ENCODE peak calls at places on chromosomes 13 and 19, in six cellular contexts. U is cardiac muscle cell, T is fibroblast of pulmonary artery, A is fibroblast of lung, Q is ascending aorta, N is pancreas. W is an unnamed sample.
A peak's percentile ranks its signal among the peaks of the same experiment; 100 is the strongest.

GRCh38 chr13:35736876-35737275 is 260.4 kb upstream of the MAB21L1 start:
- DNase-seq in U (no peak), T (no peak), A (no peak), Q (no peak), N (no peak), W (no peak)

GRCh38 chr19:49042177-49042576 is 1.5 kb upstream of the CGB5 start:
- DNase-seq in U (no peak), T (no peak), A (peak; percentile 71), Q (no peak), N (no peak), W (no peak)

GRCh38 chr13:102965802-102966201 is 100.4 kb downstream of the SLC10A2 start:
- DNase-seq in U (no peak), T (no peak), A (no peak), Q (no peak), N (no peak), W (no peak)

GRCh38 chr13:99398071-99398470 is 90.9 kb upstream of the GPR183 start:
- DNase-seq in U (no peak), T (no peak), A (no peak), Q (no peak), N (peak; percentile 10), W (no peak)

GRCh38 chr13:49936943-49937273 is 768 bp upstream of the SPRYD7 start:
- DNase-seq in U (peak; percentile 11), T (no peak), A (no peak), Q (no peak), N (no peak), W (no peak)

GRCh38 chr13:111645198-111645597 is 324.8 kb downstream of the TEX29 start:
- DNase-seq in U (no peak), T (no peak), A (no peak), Q (no peak), N (no peak), W (no peak)

GRCh38 chr13:77218274-77218673 is 108.6 kb downstream of the MYCBP2 start:
- DNase-seq in U (no peak), T (no peak), A (no peak), Q (no peak), N (no peak), W (no peak)

GRCh38 chr19:2578391-2578826 is 102.5 kb downstream of the GADD45B start:
- DNase-seq in U (peak; percentile 71), T (peak; percentile 65), A (peak; percentile 79), Q (peak; percentile 10), N (peak; percentile 66), W (no peak)

GRCh38 chr19:22331521-22331920 is 45.3 kb downstream of the ZNF729 start:
- DNase-seq in U (no peak), T (no peak), A (no peak), Q (no peak), N (no peak), W (no peak)

GRCh38 chr19:2164020-2164988 is 571 bp downstream of the DOT1L start:
- DNase-seq in U (no peak), T (no peak), A (no peak), Q (no peak), N (peak; percentile 73), W (no peak)

GRCh38 chr19:49149652-49150105 is 5.5 kb downstream of the HRC start:
- DNase-seq in U (peak; percentile 94), T (peak; percentile 91), A (peak; percentile 82), Q (no peak), N (no peak), W (no peak)

GRCh38 chr19:38003427-38004099 is 96.6 kb downstream of the SIPA1L3 start:
- DNase-seq in U (peak; percentile 86), T (peak; percentile 89), A (peak; percentile 92), Q (no peak), N (peak; percentile 72), W (peak; percentile 89)

GRCh38 chr13:83794627-83795026 is 87.6 kb downstream of the SLITRK1 start:
- DNase-seq in U (no peak), T (no peak), A (no peak), Q (no peak), N (no peak), W (no peak)

GRCh38 chr19:6048808-6049405 is 61.4 kb downstream of the RFX2 start:
- DNase-seq in U (peak; percentile 81), T (peak; percentile 80), A (peak; percentile 44), Q (no peak), N (peak; percentile 79), W (no peak)

GRCh38 chr19:6045108-6045507 is 65.2 kb downstream of the RFX2 start:
- DNase-seq in U (no peak), T (no peak), A (no peak), Q (no peak), N (no peak), W (no peak)

GRCh38 chr19:6048348-6048747 is 62.0 kb downstream of the RFX2 start:
- DNase-seq in U (no peak), T (no peak), A (no peak), Q (no peak), N (no peak), W (no peak)

GRCh38 chr19:6047256-6047655 is 63.0 kb downstream of the RFX2 start:
- DNase-seq in U (no peak), T (no peak), A (no peak), Q (no peak), N (no peak), W (no peak)

DNA sequence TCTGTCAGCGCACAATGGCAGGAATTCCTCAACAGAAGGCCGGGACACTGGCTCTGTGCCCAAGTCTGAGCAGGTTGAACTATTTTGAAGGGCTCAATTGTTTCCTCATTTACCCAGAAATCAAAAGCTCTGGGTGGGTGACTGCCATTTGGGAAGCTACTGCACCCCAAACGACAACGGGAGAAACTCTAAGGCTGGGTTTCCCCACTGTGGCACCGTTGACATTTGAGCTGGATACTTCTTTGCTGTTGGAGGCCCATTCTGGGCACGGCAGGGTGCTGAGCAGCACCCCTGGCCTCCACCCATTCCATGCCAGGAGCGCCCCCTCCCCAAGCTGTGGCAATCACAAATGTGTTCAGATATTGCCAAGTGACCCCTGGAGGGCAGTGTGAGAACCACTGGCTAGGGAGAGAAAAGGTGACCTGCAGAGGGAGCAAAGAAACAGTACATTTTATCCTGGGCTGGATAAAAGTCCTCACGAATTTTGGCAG is 62.5 kb downstream of the RFX2 start:
- DNase-seq in U (peak; percentile 52), T (peak; percentile 56), A (peak; percentile 39), Q (no peak), N (no peak), W (no peak)
- TF ChIP-seq CTCF in U (peak; percentile 78), T (peak; percentile 87), A (peak; percentile 89), Q (peak; percentile 61), N (peak; percentile 34), W (peak; percentile 73)

DNA sequence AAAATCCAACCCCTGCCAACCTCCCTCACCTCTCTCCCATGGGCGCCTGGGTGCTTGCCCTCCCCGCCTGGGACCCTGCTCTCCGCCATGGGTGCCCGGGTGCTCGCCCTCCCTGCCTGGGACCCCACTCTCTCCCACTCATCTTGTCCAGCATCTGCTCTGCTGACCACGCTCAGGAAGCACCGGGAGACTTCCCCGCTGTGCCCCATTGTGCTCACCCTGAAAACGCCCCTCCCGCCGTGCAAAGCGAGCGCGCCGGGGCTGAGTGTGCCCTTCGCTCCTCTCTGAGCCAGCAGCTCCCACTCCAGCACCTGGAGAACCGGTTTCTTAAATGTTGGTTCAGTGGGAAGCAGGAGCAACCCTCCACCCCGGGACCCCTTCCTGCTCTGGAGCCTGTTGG is 23.3 kb upstream of the CDC16 start:
- DNase-seq in U (no peak), T (no peak), A (no peak), Q (no peak), N (no peak), W (no peak)
- H3K4me3 ChIP-seq in U (no peak overlapping the region), T (no peak overlapping the region), A (no peak overlapping the region), Q (no peak overlapping the region), N (no peak overlapping the region), W (no peak overlapping the region)

DNA sequence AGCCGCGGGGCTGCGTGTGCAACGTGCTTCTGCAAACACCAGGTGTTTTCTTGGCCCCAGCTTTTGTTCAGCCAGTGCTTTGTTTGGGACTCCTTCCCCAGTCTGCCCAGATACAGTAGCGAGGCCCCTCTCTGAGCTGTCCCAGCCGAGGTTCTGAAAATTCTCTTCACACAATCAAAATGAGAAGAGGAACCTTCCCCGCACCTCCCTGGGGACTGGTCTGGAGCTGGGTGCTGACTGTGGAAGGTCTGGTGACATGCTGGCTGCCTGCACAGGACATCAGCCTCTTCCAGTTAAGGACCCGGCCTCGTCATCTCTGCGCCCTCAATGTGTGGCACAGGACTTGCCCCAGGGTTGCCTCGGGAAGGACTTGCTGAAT is 4.2 kb downstream of the ATP4A start:
- DNase-seq in U (no peak), T (no peak), A (no peak), Q (no peak), N (peak; percentile 51), W (no peak)
- TF ChIP-seq CTCF in U (no peak), T (no peak), A (no peak), Q (no peak), N (no peak), W (no peak)

GRCh38 chr19:31357315-31357673 is 8.1 kb upstream of the TSHZ3 start:
- DNase-seq in U (no peak), T (no peak), A (no peak), Q (no peak), N (no peak), W (no peak)
- H3K4me3 ChIP-seq in U (no peak overlapping the region), T (no peak overlapping the region), A (no peak overlapping the region), Q (no peak overlapping the region), N (no peak overlapping the region), W (no peak overlapping the region)

GRCh38 chr19:43534811-43535761 is 2.1 kb downstream of the ZNF575 start:
- DNase-seq in U (peak; percentile 79), T (peak; percentile 74), A (peak; percentile 61), Q (no peak), N (peak; percentile 81), W (no peak)
- TF ChIP-seq CTCF in U (peak; percentile 67), T (peak; percentile 74), A (peak; percentile 61), Q (peak; percentile 80), N (peak; percentile 21), W (peak; percentile 62)

GRCh38 chr13:30569901-30570576 is 47.7 kb upstream of the USPL1 start:
- DNase-seq in U (peak; percentile 93), T (peak; percentile 92), A (peak; percentile 99), Q (no peak), N (no peak), W (peak; percentile 59)
- H3K4me3 ChIP-seq in U (no peak overlapping the region), T (no peak overlapping the region), A (no peak overlapping the region), Q (no peak overlapping the region), N (no peak overlapping the region), W (no peak overlapping the region)

DNA sequence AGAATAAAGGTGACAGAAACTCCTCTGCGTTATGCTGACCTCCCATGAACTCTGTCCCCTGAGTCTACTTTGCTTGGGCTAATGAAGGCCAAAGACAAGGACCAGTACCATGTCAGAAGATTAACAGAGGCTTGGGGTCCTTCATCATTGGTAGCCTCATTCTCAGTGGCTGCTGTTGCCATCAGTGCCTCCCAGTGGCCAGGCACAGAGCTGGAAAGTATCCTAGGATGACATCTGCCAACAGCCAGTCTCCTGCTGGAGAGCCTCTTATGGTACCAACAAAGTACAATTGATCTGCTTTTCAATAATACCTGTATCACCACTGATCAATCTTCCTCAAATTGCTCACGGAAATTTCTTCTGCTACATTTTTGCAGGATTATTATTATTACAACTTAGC is 281.6 kb downstream of the DNAJC15 start:
- DNase-seq in U (no peak), T (no peak), A (no peak), Q (no peak), N (no peak), W (no peak)
- TF ChIP-seq CTCF in U (no peak), T (peak; percentile 3), A (peak; percentile 16), Q (no peak), N (no peak), W (peak; percentile 7)